ENCODE peak calls at places on chromosomes 12 and 14, in eight cellular contexts. F, E, R, O, J, W, S and B are unnamed samples.

GRCh38 chr12:112020947-112021457 is 7.8 kb downstream of the ERP29 start:
- DNase-seq in F (no peak), E (no peak), R (no peak), O (no peak), J (no peak), W (no peak), S (no peak), B (no peak)

GRCh38 chr14:38310420-38310995 is 54.6 kb upstream of the CLEC14A start:
- DNase-seq in F (no peak), E (no peak), R (no peak), O (no peak), J (no peak), W (no peak), S (no peak), B (no peak)

GRCh38 chr14:82055511-82055910 is 521.9 kb upstream of the SEL1L start:
- DNase-seq in F (no peak), E (no peak), R (no peak), O (no peak), J (no peak), W (no peak), S (no peak), B (no peak)

GRCh38 chr12:114662512-114663177 is 21.3 kb downstream of the TBX3 start:
- DNase-seq in F (peak), E (peak), R (peak), O (peak), J (peak), W (no peak), S (peak), B (peak)

GRCh38 chr12:46494424-46494823 is 121.9 kb upstream of the SLC38A2 start:
- DNase-seq in F (peak), E (peak), R (no peak), O (no peak), J (no peak), W (no peak), S (no peak), B (no peak)

GRCh38 chr12:77571127-77571526 is 259.6 kb upstream of the NAV3 start:
- DNase-seq in F (peak), E (no peak), R (no peak), O (no peak), J (no peak), W (no peak), S (no peak), B (no peak)

GRCh38 chr12:96121271-96121711 is 72.9 kb upstream of the ELK3 start:
- DNase-seq in F (peak), E (no peak), R (no peak), O (no peak), J (no peak), W (no peak), S (no peak), B (no peak)

GRCh38 chr12:116687888-116688287 is 50.0 kb downstream of the SPRING1 start:
- DNase-seq in F (no peak), E (peak), R (no peak), O (no peak), J (peak), W (no peak), S (no peak), B (peak)

GRCh38 chr12:62933220-62933870 is 1.6 kb downstream of the PPM1H start:
- DNase-seq in F (no peak), E (peak), R (peak), O (no peak), J (peak), W (no peak), S (no peak), B (peak)

GRCh38 chr12:102061096-102061555 is 665 bp downstream of the WASHC3 start:
- DNase-seq in F (peak), E (no peak), R (no peak), O (peak), J (no peak), W (no peak), S (no peak), B (no peak)

GRCh38 chr14:24119691-24120090 is 4.9 kb upstream of the NRL start:
- DNase-seq in F (no peak), E (no peak), R (no peak), O (no peak), J (no peak), W (no peak), S (no peak), B (no peak)

GRCh38 chr12:121770802-121771625 is 22.5 kb downstream of the RHOF start:
- DNase-seq in F (no peak), E (no peak), R (no peak), O (no peak), J (no peak), W (no peak), S (no peak), B (no peak)

GRCh38 chr12:131039551-131039950 is 85.8 kb downstream of the ADGRD1 start:
- DNase-seq in F (no peak), E (no peak), R (no peak), O (no peak), J (no peak), W (no peak), S (no peak), B (no peak)

GRCh38 chr14:34063470-34064164 is 112.7 kb upstream of the EGLN3 start:
- DNase-seq in F (no peak), E (no peak), R (peak), O (no peak), J (no peak), W (no peak), S (no peak), B (no peak)

GRCh38 chr14:101843665-101844064 is 82.2 kb downstream of the PPP2R5C start:
- DNase-seq in F (no peak), E (peak), R (no peak), O (no peak), J (no peak), W (no peak), S (no peak), B (no peak)

GRCh38 chr12:53974084-53975018 is at the start of gene HOTAIR:
- DNase-seq in F (no peak), E (peak), R (no peak), O (no peak), J (no peak), W (no peak), S (no peak), B (peak)

GRCh38 chr12:104011265-104011664 is 38.7 kb downstream of the GLT8D2 start:
- DNase-seq in F (peak), E (no peak), R (no peak), O (no peak), J (no peak), W (peak), S (no peak), B (no peak)

GRCh38 chr12:132176358-132176919 is 32.2 kb downstream of the NOC4L start:
- DNase-seq in F (no peak), E (no peak), R (peak), O (no peak), J (no peak), W (no peak), S (no peak), B (no peak)

GRCh38 chr14:106141242-106142220 is 615.1 kb downstream of the TMEM121 start:
- DNase-seq in F (no peak), E (no peak), R (no peak), O (no peak), J (no peak), W (no peak), S (no peak), B (no peak)

GRCh38 chr14:101402936-101403660 is 158.2 kb upstream of the DIO3 start:
- DNase-seq in F (no peak), E (no peak), R (no peak), O (no peak), J (no peak), W (no peak), S (no peak), B (no peak)

GRCh38 chr12:132089407-132089910 is 54.7 kb downstream of the DDX51 start:
- DNase-seq in F (no peak), E (no peak), R (no peak), O (no peak), J (no peak), W (no peak), S (no peak), B (no peak)

GRCh38 chr12:15705606-15706005 is 83.6 kb downstream of the EPS8 start:
- DNase-seq in F (no peak), E (no peak), R (no peak), O (no peak), J (no peak), W (no peak), S (no peak), B (no peak)

GRCh38 chr14:102527255-102528232 is 18.0 kb upstream of the ANKRD9 start:
- DNase-seq in F (no peak), E (no peak), R (no peak), O (no peak), J (peak), W (no peak), S (no peak), B (no peak)

DNA sequence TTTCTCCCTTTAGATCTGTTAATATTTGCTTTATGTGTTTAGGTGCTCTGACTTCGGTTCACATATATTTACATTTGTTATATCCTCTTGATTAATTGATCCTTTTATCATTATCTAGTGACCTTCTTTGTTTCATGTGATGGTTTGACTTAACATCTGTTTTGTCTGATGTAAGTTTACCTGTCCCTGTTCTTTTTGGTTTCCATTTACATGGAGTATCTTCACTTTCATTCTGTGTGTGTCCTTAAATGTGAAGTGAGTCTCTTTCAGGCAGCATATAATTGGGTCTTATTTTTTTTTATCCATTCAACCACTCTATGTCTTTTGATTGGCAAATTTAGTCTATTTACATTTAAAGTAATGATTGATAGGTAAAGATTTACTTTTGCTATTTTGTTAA is 24.2 kb downstream of the TRMT5 start:
- DNase-seq in F (no peak), E (no peak), R (no peak), O (no peak), J (no peak), W (no peak), S (no peak), B (no peak)
- H3K4me3 ChIP-seq in F (no peak), E (no peak), R (no peak), O (no peak), J (no peak), W (no peak), S (no peak), B (no peak)

DNA sequence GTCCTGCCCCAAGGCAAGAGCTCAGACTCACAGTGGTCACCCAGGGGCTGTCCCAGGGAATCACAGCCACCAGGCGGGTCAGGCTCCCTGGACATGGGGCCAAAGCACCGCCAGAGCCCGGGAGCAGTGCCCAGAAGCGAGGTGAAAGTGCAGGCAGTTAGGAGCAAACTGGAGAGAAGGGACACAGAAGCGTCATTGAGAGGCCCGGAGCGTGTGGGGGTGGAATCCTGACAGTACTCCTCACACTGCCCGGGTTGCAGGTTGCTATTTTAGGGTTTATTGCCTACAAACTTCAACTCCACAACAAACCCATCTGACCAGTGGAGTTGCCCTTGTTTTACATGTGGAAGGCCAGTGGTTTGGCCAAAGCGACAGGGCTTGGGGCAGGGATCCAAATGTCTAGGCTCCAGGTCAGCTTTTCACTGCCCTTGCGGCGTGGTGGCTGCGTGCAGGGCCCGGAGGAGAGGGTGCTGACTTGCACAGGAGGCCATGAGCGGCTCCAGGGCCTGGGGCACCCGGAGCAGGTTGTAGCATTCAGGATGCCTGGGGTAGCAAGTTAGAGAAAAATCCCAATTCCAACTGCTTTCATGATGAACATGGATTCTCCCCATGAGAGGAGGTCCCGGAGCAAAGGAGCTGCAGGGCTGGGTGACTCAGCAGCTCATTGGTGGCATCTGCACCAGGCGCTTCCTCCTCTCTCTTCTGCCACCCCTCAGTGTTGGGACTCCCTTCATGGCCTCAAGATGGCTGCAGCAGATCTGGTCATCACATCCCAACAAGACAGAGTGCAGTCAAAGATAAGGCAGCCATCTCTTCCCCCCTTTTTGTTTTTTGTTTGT is 112.3 kb upstream of the NCOR2 start:
- DNase-seq in F (no peak), E (no peak), R (peak), O (no peak), J (peak), W (no peak), S (peak), B (peak)
- H3K4me3 ChIP-seq in F (no peak), E (no peak), R (no peak), O (no peak), J (no peak), W (no peak), S (no peak), B (no peak)

GRCh38 chr12:72276212-72276865 is 4.2 kb downstream of the TRHDE start:
- DNase-seq in F (no peak), E (no peak), R (no peak), O (no peak), J (no peak), W (no peak), S (no peak), B (no peak)
- H3K4me3 ChIP-seq in F (peak), E (no peak), R (no peak), O (no peak), J (no peak), W (peak), S (no peak), B (no peak)

GRCh38 chr12:108047130-108047550 is 81.9 kb upstream of the WSCD2 start:
- DNase-seq in F (no peak), E (no peak), R (no peak), O (no peak), J (no peak), W (no peak), S (no peak), B (no peak)
- H3K4me3 ChIP-seq in F (no peak), E (no peak), R (no peak), O (no peak), J (no peak), W (no peak), S (no peak), B (no peak)